ENCODE peak calls at places on chromosomes 11 and 22, in six cellular contexts. V is psoas muscle, Y is GM04504, M is smooth muscle cell of the brain vasculature, E is SW 1271, O is amniotic epithelial cell. N is an unnamed sample.

GRCh38 chr22:41367039-41367679 is 14.6 kb upstream of the TEF start:
- DNase-seq in M (peak), E (no peak), Y (peak), O (peak), V (peak), N (peak)

GRCh38 chr11:116112031-116112935 is 608.1 kb upstream of the CADM1 start:
- DNase-seq in O (no peak), M (no peak), Y (no peak), E (no peak), V (no peak), N (no peak)

GRCh38 chr22:47899894-47900293 is 1137.4 kb downstream of the TBC1D22A start:
- DNase-seq in O (no peak), Y (no peak), V (no peak), M (no peak), E (no peak), N (no peak)

GRCh38 chr11:100863080-100863581 is 176.0 kb downstream of the ARHGAP42 start:
- DNase-seq in M (no peak), Y (peak), O (peak), V (no peak), E (no peak), N (peak)

GRCh38 chr11:125062931-125063428 is at the start of gene SLC37A2:
- DNase-seq in Y (peak), O (peak), V (peak), E (no peak), M (peak), N (peak)

GRCh38 chr11:111329306-111330204 is 31.2 kb downstream of the POU2AF3 start:
- DNase-seq in Y (no peak), M (no peak), E (no peak), O (no peak), V (peak), N (no peak)

GRCh38 chr11:9765320-9766101 is 101.6 kb downstream of the SWAP70 start:
- DNase-seq in V (peak), O (peak), M (peak), E (no peak), Y (peak), N (peak)

GRCh38 chr11:84514436-84514835 is 1112.7 kb downstream of the DLG2 start:
- DNase-seq in M (no peak), V (no peak), O (no peak), E (no peak), Y (no peak), N (no peak)

GRCh38 chr11:10659339-10660216 is 34.0 kb downstream of the IRAG1 start:
- DNase-seq in Y (peak), M (no peak), O (peak), E (peak), V (peak), N (peak)

GRCh38 chr22:50470491-50470890 is 4.3 kb downstream of the SBF1 start:
- DNase-seq in V (no peak), O (no peak), Y (no peak), E (no peak), M (no peak), N (no peak)

GRCh38 chr11:33366918-33367317 is 109.7 kb downstream of the HIPK3 start:
- DNase-seq in E (no peak), V (no peak), M (no peak), O (no peak), Y (no peak), N (no peak)

GRCh38 chr22:50531546-50532352 is 1.9 kb upstream of the TYMP start:
- DNase-seq in E (no peak), Y (no peak), M (no peak), O (peak), V (peak), N (peak)

GRCh38 chr11:114609429-114609828 is 13.8 kb upstream of the NXPE4 start:
- DNase-seq in V (no peak), O (no peak), E (no peak), Y (no peak), M (no peak), N (no peak)

GRCh38 chr11:94885581-94885980 is 87.8 kb downstream of the CWC15 start:
- DNase-seq in M (no peak), V (no peak), O (no peak), E (no peak), Y (no peak), N (no peak)

GRCh38 chr22:30276041-30276440 is 9.4 kb upstream of the OSM start:
- DNase-seq in O (no peak), E (no peak), M (no peak), V (no peak), Y (no peak), N (no peak)

GRCh38 chr11:76232026-76232665 is 25.8 kb upstream of the WNT11 start:
- DNase-seq in Y (no peak), M (no peak), V (peak), E (no peak), O (no peak), N (no peak)

GRCh38 chr22:49331878-49332277 is 495.8 kb downstream of the BRD1 start:
- DNase-seq in M (no peak), O (no peak), Y (no peak), E (no peak), V (no peak), N (no peak)

GRCh38 chr11:72863091-72863490 is 48.9 kb downstream of the ATG16L2 start:
- DNase-seq in E (no peak), O (no peak), Y (no peak), M (no peak), V (no peak), N (no peak)

GRCh38 chr11:121300972-121301699 is 8.6 kb downstream of the SC5D start:
- DNase-seq in V (no peak), M (no peak), E (no peak), Y (no peak), O (peak), N (no peak)

GRCh38 chr22:24155597-24156145 is 25.6 kb upstream of the SUSD2 start:
- DNase-seq in O (peak), Y (peak), M (no peak), V (peak), E (no peak), N (peak)

GRCh38 chr22:30747493-30747892 is 52.8 kb downstream of the OSBP2 start:
- DNase-seq in Y (no peak), V (no peak), O (no peak), M (no peak), E (no peak), N (no peak)

GRCh38 chr11:1197886-1198765 is 24.7 kb upstream of the MUC5B start:
- DNase-seq in M (no peak), O (no peak), Y (no peak), V (peak), E (no peak), N (no peak)

GRCh38 chr22:47207387-47207786 is 444.9 kb downstream of the TBC1D22A start:
- DNase-seq in O (no peak), M (no peak), V (no peak), E (no peak), Y (no peak), N (no peak)

GRCh38 chr11:69674267-69674885 is 777 bp downstream of the LTO1 start:
- DNase-seq in Y (peak), M (peak), O (peak), E (no peak), V (peak), N (peak)

GRCh38 chr22:50016988-50017700 is 4.6 kb upstream of the IL17REL start:
- DNase-seq in M (no peak), V (no peak), E (no peak), Y (no peak), O (no peak), N (peak)

GRCh38 chr11:61543606-61544306 is 35.2 kb downstream of the LRRC10B start:
- DNase-seq in O (peak), M (no peak), Y (no peak), E (no peak), V (no peak), N (peak)

GRCh38 chr11:112289588-112290461 is 29.2 kb upstream of the PLET1 start:
- DNase-seq in E (peak), O (no peak), V (peak), M (no peak), Y (peak), N (peak)

GRCh38 chr11:47887910-47888569 is 39.9 kb upstream of the NUP160 start:
- DNase-seq in E (no peak), V (no peak), O (no peak), Y (no peak), M (no peak), N (no peak)

GRCh38 chr22:24486501-24486921 is 8.6 kb upstream of the UPB1 start:
- DNase-seq in E (no peak), M (no peak), V (no peak), Y (peak), O (peak), N (peak)

GRCh38 chr11:33266418-33267215 is 9.4 kb downstream of the HIPK3 start:
- DNase-seq in E (no peak), O (peak), V (no peak), M (no peak), Y (no peak), N (peak)

GRCh38 chr11:84564180-84564866 is 1062.8 kb downstream of the DLG2 start:
- DNase-seq in E (peak), O (peak), M (peak), V (no peak), Y (no peak), N (peak)

GRCh38 chr11:34757026-34757451 is 136.1 kb downstream of the EHF start:
- DNase-seq in E (no peak), V (no peak), O (no peak), M (no peak), Y (no peak), N (no peak)

GRCh38 chr22:29912605-29913398 is 29.8 kb downstream of the MTMR3 start:
- DNase-seq in V (no peak), E (no peak), O (peak), M (peak), Y (peak), N (peak)

GRCh38 chr11:125330462-125331325 is 165.4 kb downstream of the FEZ1 start:
- DNase-seq in Y (no peak), V (no peak), O (no peak), E (no peak), M (no peak), N (no peak)

GRCh38 chr22:46775789-46776485 is 13.5 kb downstream of the TBC1D22A start:
- DNase-seq in Y (no peak), V (no peak), O (no peak), E (no peak), M (no peak), N (no peak)

GRCh38 chr11:75233688-75234295 is 6.8 kb upstream of the TPBGL start:
- DNase-seq in E (no peak), Y (no peak), O (peak), V (no peak), M (peak), N (peak)

GRCh38 chr11:116257092-116257491 is 515.7 kb downstream of the BUD13 start:
- DNase-seq in Y (no peak), M (no peak), V (no peak), E (no peak), O (no peak), N (no peak)